ENCODE peak calls at places on chromosome 1, in five cellular contexts. One of them, this sample, is unnamed.

GRCh38 chr1:215539803-215540575 is 27.1 kb upstream of the KCTD3 start:
- DNase-seq in caudate nucleus: no peak
- DNase-seq in iPS-NIHi11: no peak
- DNase-seq in right atrium auricular region: no peak
- DNase-seq in germinal center: no peak
- DNase-seq in this sample: no peak

GRCh38 chr1:5938068-5938740 is 54.0 kb downstream of the NPHP4 start:
- DNase-seq in right atrium auricular region: no peak
- DNase-seq in caudate nucleus: no peak
- DNase-seq in iPS-NIHi11: no peak
- DNase-seq in germinal center: no peak
- DNase-seq in this sample: no peak

GRCh38 chr1:159790237-159790917 is 9.6 kb downstream of the DUSP23 start:
- DNase-seq in right atrium auricular region: no peak
- DNase-seq in germinal center: peak
- DNase-seq in caudate nucleus: no peak
- DNase-seq in iPS-NIHi11: peak
- DNase-seq in this sample: no peak

GRCh38 chr1:3899776-3900149 is 309 bp downstream of the C1orf174 start:
- DNase-seq in germinal center: peak
- DNase-seq in iPS-NIHi11: peak
- DNase-seq in right atrium auricular region: no peak
- DNase-seq in caudate nucleus: no peak
- DNase-seq in this sample: no peak

GRCh38 chr1:153403421-153404085 is 12.7 kb upstream of the S100A8 start:
- DNase-seq in right atrium auricular region: no peak
- DNase-seq in iPS-NIHi11: no peak
- DNase-seq in caudate nucleus: no peak
- DNase-seq in germinal center: no peak
- DNase-seq in this sample: no peak

GRCh38 chr1:158185770-158186705 is 5.3 kb downstream of the CD1D start:
- DNase-seq in iPS-NIHi11: peak
- DNase-seq in right atrium auricular region: no peak
- DNase-seq in germinal center: no peak
- DNase-seq in caudate nucleus: no peak
- DNase-seq in this sample: no peak

GRCh38 chr1:9766759-9767442 is 56.9 kb downstream of the CLSTN1 start:
- DNase-seq in germinal center: no peak
- DNase-seq in caudate nucleus: no peak
- DNase-seq in iPS-NIHi11: no peak
- DNase-seq in right atrium auricular region: no peak
- DNase-seq in this sample: peak

GRCh38 chr1:201630582-201630981 is 91.7 kb downstream of the NAV1 start:
- DNase-seq in iPS-NIHi11: no peak
- DNase-seq in caudate nucleus: no peak
- DNase-seq in germinal center: no peak
- DNase-seq in right atrium auricular region: no peak
- DNase-seq in this sample: no peak

GRCh38 chr1:224781800-224782199 is 147.7 kb upstream of the DNAH14 start:
- DNase-seq in germinal center: no peak
- DNase-seq in right atrium auricular region: no peak
- DNase-seq in iPS-NIHi11: no peak
- DNase-seq in caudate nucleus: no peak
- DNase-seq in this sample: no peak

GRCh38 chr1:24770891-24771290 is 25.6 kb downstream of the CLIC4 start:
- DNase-seq in caudate nucleus: no peak
- DNase-seq in right atrium auricular region: no peak
- DNase-seq in germinal center: no peak
- DNase-seq in iPS-NIHi11: no peak
- DNase-seq in this sample: no peak

GRCh38 chr1:236670060-236670459 is 16.2 kb upstream of the ACTN2 start:
- DNase-seq in caudate nucleus: no peak
- DNase-seq in germinal center: no peak
- DNase-seq in iPS-NIHi11: no peak
- DNase-seq in right atrium auricular region: no peak
- DNase-seq in this sample: no peak

GRCh38 chr1:17189632-17190525 is 15.0 kb upstream of the PADI1 start:
- DNase-seq in right atrium auricular region: no peak
- DNase-seq in germinal center: no peak
- DNase-seq in iPS-NIHi11: no peak
- DNase-seq in caudate nucleus: no peak
- DNase-seq in this sample: no peak

GRCh38 chr1:185567006-185567405 is 167.2 kb upstream of the HMCN1 start:
- DNase-seq in iPS-NIHi11: no peak
- DNase-seq in right atrium auricular region: no peak
- DNase-seq in germinal center: peak
- DNase-seq in caudate nucleus: no peak
- DNase-seq in this sample: no peak

GRCh38 chr1:226870323-226871046 is at the start of gene PSEN2:
- DNase-seq in caudate nucleus: peak
- DNase-seq in germinal center: peak
- DNase-seq in right atrium auricular region: peak
- DNase-seq in iPS-NIHi11: peak
- DNase-seq in this sample: no peak

GRCh38 chr1:220123889-220124288 is 30.0 kb downstream of the IARS2 start:
- DNase-seq in caudate nucleus: no peak
- DNase-seq in right atrium auricular region: no peak
- DNase-seq in germinal center: no peak
- DNase-seq in iPS-NIHi11: peak
- DNase-seq in this sample: no peak

GRCh38 chr1:182303778-182304177 is 87.8 kb downstream of the GLUL start:
- DNase-seq in iPS-NIHi11: no peak
- DNase-seq in germinal center: no peak
- DNase-seq in caudate nucleus: no peak
- DNase-seq in right atrium auricular region: no peak
- DNase-seq in this sample: no peak

This sample was measured in putamen.